ENCODE peak calls at places on chromosome 22, in ten cellular contexts. One of them, this sample, is unnamed.
A peak's percentile ranks its signal among the peaks of the same experiment; 100 is the strongest.

GRCh38 chr22:30506507-30506968 is 1.0 kb upstream of the SEC14L4 start:
- DNase-seq in activated CD4-positive, alpha-beta T cell treated with anti-CD3 and anti-CD28 coated beads for 48 hours: no peak
- DNase-seq in activated CD8-positive, alpha-beta memory T cell treated with anti-CD3 and anti-CD28 coated beads, Interleukin-2, amount 50 U/mL, for 48 hours: no peak
- DNase-seq in stimulated activated naive CD8-positive, alpha-beta T cell treated with anti-CD3 and anti-CD28 coated beads, Interleukin-15, Interleukin-2, amounts not matched to agents 100 U/mL and 50 U/mL, for 24 hours: no peak
- DNase-seq in mucosa of descending colon: no peak
- DNase-seq in HS-5: no peak
- DNase-seq in T-helper 1 cell: no peak
- DNase-seq in left ventricle myocardium inferior: no peak
- DNase-seq in T-cell: no peak
- DNase-seq in endothelial cell: no peak
- DNase-seq in this sample: no peak

GRCh38 chr22:50573491-50574382 is 4.5 kb downstream of the CPT1B start:
- DNase-seq in activated CD4-positive, alpha-beta T cell treated with anti-CD3 and anti-CD28 coated beads for 48 hours: no peak
- DNase-seq in activated CD8-positive, alpha-beta memory T cell treated with anti-CD3 and anti-CD28 coated beads, Interleukin-2, amount 50 U/mL, for 48 hours: no peak
- DNase-seq in stimulated activated naive CD8-positive, alpha-beta T cell treated with anti-CD3 and anti-CD28 coated beads, Interleukin-15, Interleukin-2, amounts not matched to agents 100 U/mL and 50 U/mL, for 24 hours: no peak
- DNase-seq in mucosa of descending colon: no peak
- DNase-seq in HS-5: no peak
- DNase-seq in T-helper 1 cell: no peak
- DNase-seq in left ventricle myocardium inferior: no peak
- DNase-seq in T-cell: no peak
- DNase-seq in endothelial cell: no peak
- DNase-seq in this sample: no peak

GRCh38 chr22:35739642-35740041 is 22.0 kb downstream of the APOL5 start:
- DNase-seq in activated CD4-positive, alpha-beta T cell treated with anti-CD3 and anti-CD28 coated beads for 48 hours: peak; percentile 8
- DNase-seq in activated CD8-positive, alpha-beta memory T cell treated with anti-CD3 and anti-CD28 coated beads, Interleukin-2, amount 50 U/mL, for 48 hours: no peak
- DNase-seq in stimulated activated naive CD8-positive, alpha-beta T cell treated with anti-CD3 and anti-CD28 coated beads, Interleukin-15, Interleukin-2, amounts not matched to agents 100 U/mL and 50 U/mL, for 24 hours: no peak
- DNase-seq in mucosa of descending colon: no peak
- DNase-seq in HS-5: no peak
- DNase-seq in T-helper 1 cell: no peak
- DNase-seq in left ventricle myocardium inferior: no peak
- DNase-seq in T-cell: no peak
- DNase-seq in endothelial cell: no peak
- DNase-seq in this sample: no peak

GRCh38 chr22:21032037-21032842 is at the start of gene SLC7A4:
- DNase-seq in activated CD4-positive, alpha-beta T cell treated with anti-CD3 and anti-CD28 coated beads for 48 hours: no peak
- DNase-seq in activated CD8-positive, alpha-beta memory T cell treated with anti-CD3 and anti-CD28 coated beads, Interleukin-2, amount 50 U/mL, for 48 hours: no peak
- DNase-seq in stimulated activated naive CD8-positive, alpha-beta T cell treated with anti-CD3 and anti-CD28 coated beads, Interleukin-15, Interleukin-2, amounts not matched to agents 100 U/mL and 50 U/mL, for 24 hours: no peak
- DNase-seq in mucosa of descending colon: peak; percentile 50
- DNase-seq in HS-5: no peak
- DNase-seq in T-helper 1 cell: no peak
- DNase-seq in left ventricle myocardium inferior: no peak
- DNase-seq in T-cell: no peak
- DNase-seq in endothelial cell: no peak
- DNase-seq in this sample: no peak

GRCh38 chr22:30857791-30858190 is 110.8 kb downstream of the MORC2 start:
- DNase-seq in activated CD4-positive, alpha-beta T cell treated with anti-CD3 and anti-CD28 coated beads for 48 hours: no peak
- DNase-seq in activated CD8-positive, alpha-beta memory T cell treated with anti-CD3 and anti-CD28 coated beads, Interleukin-2, amount 50 U/mL, for 48 hours: no peak
- DNase-seq in stimulated activated naive CD8-positive, alpha-beta T cell treated with anti-CD3 and anti-CD28 coated beads, Interleukin-15, Interleukin-2, amounts not matched to agents 100 U/mL and 50 U/mL, for 24 hours: no peak
- DNase-seq in mucosa of descending colon: no peak
- DNase-seq in HS-5: no peak
- DNase-seq in T-helper 1 cell: no peak
- DNase-seq in left ventricle myocardium inferior: no peak
- DNase-seq in T-cell: no peak
- DNase-seq in endothelial cell: no peak
- DNase-seq in this sample: no peak

GRCh38 chr22:32745251-32745995 is 56.1 kb upstream of the TIMP3 start:
- DNase-seq in activated CD4-positive, alpha-beta T cell treated with anti-CD3 and anti-CD28 coated beads for 48 hours: no peak
- DNase-seq in activated CD8-positive, alpha-beta memory T cell treated with anti-CD3 and anti-CD28 coated beads, Interleukin-2, amount 50 U/mL, for 48 hours: no peak
- DNase-seq in stimulated activated naive CD8-positive, alpha-beta T cell treated with anti-CD3 and anti-CD28 coated beads, Interleukin-15, Interleukin-2, amounts not matched to agents 100 U/mL and 50 U/mL, for 24 hours: no peak
- DNase-seq in mucosa of descending colon: peak; percentile 43
- DNase-seq in HS-5: no peak
- DNase-seq in T-helper 1 cell: no peak
- DNase-seq in left ventricle myocardium inferior: peak; percentile 74
- DNase-seq in T-cell: no peak
- DNase-seq in endothelial cell: peak; percentile 41
- DNase-seq in this sample: no peak

GRCh38 chr22:28005513-28005912 is 86.5 kb upstream of the PITPNB start:
- DNase-seq in activated CD4-positive, alpha-beta T cell treated with anti-CD3 and anti-CD28 coated beads for 48 hours: no peak
- DNase-seq in activated CD8-positive, alpha-beta memory T cell treated with anti-CD3 and anti-CD28 coated beads, Interleukin-2, amount 50 U/mL, for 48 hours: no peak
- DNase-seq in stimulated activated naive CD8-positive, alpha-beta T cell treated with anti-CD3 and anti-CD28 coated beads, Interleukin-15, Interleukin-2, amounts not matched to agents 100 U/mL and 50 U/mL, for 24 hours: no peak
- DNase-seq in mucosa of descending colon: no peak
- DNase-seq in HS-5: no peak
- DNase-seq in T-helper 1 cell: no peak
- DNase-seq in left ventricle myocardium inferior: peak; percentile 53
- DNase-seq in T-cell: no peak
- DNase-seq in endothelial cell: no peak
- DNase-seq in this sample: no peak

GRCh38 chr22:47333625-47334024 is 571.2 kb downstream of the TBC1D22A start:
- DNase-seq in activated CD4-positive, alpha-beta T cell treated with anti-CD3 and anti-CD28 coated beads for 48 hours: no peak
- DNase-seq in activated CD8-positive, alpha-beta memory T cell treated with anti-CD3 and anti-CD28 coated beads, Interleukin-2, amount 50 U/mL, for 48 hours: no peak
- DNase-seq in stimulated activated naive CD8-positive, alpha-beta T cell treated with anti-CD3 and anti-CD28 coated beads, Interleukin-15, Interleukin-2, amounts not matched to agents 100 U/mL and 50 U/mL, for 24 hours: no peak
- DNase-seq in mucosa of descending colon: no peak
- DNase-seq in HS-5: no peak
- DNase-seq in T-helper 1 cell: no peak
- DNase-seq in left ventricle myocardium inferior: no peak
- DNase-seq in T-cell: no peak
- DNase-seq in endothelial cell: no peak
- DNase-seq in this sample: no peak

GRCh38 chr22:41862530-41863266 is 29.8 kb downstream of the SREBF2 start:
- DNase-seq in activated CD4-positive, alpha-beta T cell treated with anti-CD3 and anti-CD28 coated beads for 48 hours: peak; percentile 79
- DNase-seq in activated CD8-positive, alpha-beta memory T cell treated with anti-CD3 and anti-CD28 coated beads, Interleukin-2, amount 50 U/mL, for 48 hours: peak; percentile 84
- DNase-seq in stimulated activated naive CD8-positive, alpha-beta T cell treated with anti-CD3 and anti-CD28 coated beads, Interleukin-15, Interleukin-2, amounts not matched to agents 100 U/mL and 50 U/mL, for 24 hours: peak; percentile 72
- DNase-seq in mucosa of descending colon: no peak
- DNase-seq in HS-5: no peak
- DNase-seq in T-helper 1 cell: no peak
- DNase-seq in left ventricle myocardium inferior: no peak
- DNase-seq in T-cell: no peak
- DNase-seq in endothelial cell: no peak
- DNase-seq in this sample: no peak

GRCh38 chr22:39514373-39514973 is 5.9 kb upstream of the ATF4 start:
- DNase-seq in activated CD4-positive, alpha-beta T cell treated with anti-CD3 and anti-CD28 coated beads for 48 hours: peak; percentile 65
- DNase-seq in activated CD8-positive, alpha-beta memory T cell treated with anti-CD3 and anti-CD28 coated beads, Interleukin-2, amount 50 U/mL, for 48 hours: peak; percentile 71
- DNase-seq in stimulated activated naive CD8-positive, alpha-beta T cell treated with anti-CD3 and anti-CD28 coated beads, Interleukin-15, Interleukin-2, amounts not matched to agents 100 U/mL and 50 U/mL, for 24 hours: peak; percentile 68
- DNase-seq in mucosa of descending colon: peak; percentile 72
- DNase-seq in HS-5: no peak
- DNase-seq in T-helper 1 cell: peak; percentile 51
- DNase-seq in left ventricle myocardium inferior: peak; percentile 62
- DNase-seq in T-cell: no peak
- DNase-seq in endothelial cell: peak; percentile 72
- DNase-seq in this sample: no peak

GRCh38 chr22:50447576-50448551 is 27.0 kb downstream of the SBF1 start:
- DNase-seq in activated CD4-positive, alpha-beta T cell treated with anti-CD3 and anti-CD28 coated beads for 48 hours: no peak
- DNase-seq in activated CD8-positive, alpha-beta memory T cell treated with anti-CD3 and anti-CD28 coated beads, Interleukin-2, amount 50 U/mL, for 48 hours: no peak
- DNase-seq in stimulated activated naive CD8-positive, alpha-beta T cell treated with anti-CD3 and anti-CD28 coated beads, Interleukin-15, Interleukin-2, amounts not matched to agents 100 U/mL and 50 U/mL, for 24 hours: no peak
- DNase-seq in mucosa of descending colon: no peak
- DNase-seq in HS-5: no peak
- DNase-seq in T-helper 1 cell: no peak
- DNase-seq in left ventricle myocardium inferior: no peak
- DNase-seq in T-cell: no peak
- DNase-seq in endothelial cell: no peak
- DNase-seq in this sample: no peak

GRCh38 chr22:37817705-37818311 is 5.4 kb upstream of the GALR3 start:
- DNase-seq in activated CD4-positive, alpha-beta T cell treated with anti-CD3 and anti-CD28 coated beads for 48 hours: peak; percentile 89
- DNase-seq in activated CD8-positive, alpha-beta memory T cell treated with anti-CD3 and anti-CD28 coated beads, Interleukin-2, amount 50 U/mL, for 48 hours: peak; percentile 97
- DNase-seq in stimulated activated naive CD8-positive, alpha-beta T cell treated with anti-CD3 and anti-CD28 coated beads, Interleukin-15, Interleukin-2, amounts not matched to agents 100 U/mL and 50 U/mL, for 24 hours: peak; percentile 92
- DNase-seq in mucosa of descending colon: peak; percentile 93
- DNase-seq in HS-5: no peak
- DNase-seq in T-helper 1 cell: peak; percentile 75
- DNase-seq in left ventricle myocardium inferior: peak; percentile 82
- DNase-seq in T-cell: peak; percentile 64
- DNase-seq in endothelial cell: peak; percentile 94
- DNase-seq in this sample: peak; percentile 72

GRCh38 chr22:29580200-29580810 is 608 bp downstream of the NIPSNAP1 start:
- DNase-seq in activated CD4-positive, alpha-beta T cell treated with anti-CD3 and anti-CD28 coated beads for 48 hours: no peak
- DNase-seq in activated CD8-positive, alpha-beta memory T cell treated with anti-CD3 and anti-CD28 coated beads, Interleukin-2, amount 50 U/mL, for 48 hours: peak; percentile 60
- DNase-seq in stimulated activated naive CD8-positive, alpha-beta T cell treated with anti-CD3 and anti-CD28 coated beads, Interleukin-15, Interleukin-2, amounts not matched to agents 100 U/mL and 50 U/mL, for 24 hours: peak; percentile 19
- DNase-seq in mucosa of descending colon: peak; percentile 53
- DNase-seq in HS-5: no peak
- DNase-seq in T-helper 1 cell: no peak
- DNase-seq in left ventricle myocardium inferior: no peak
- DNase-seq in T-cell: no peak
- DNase-seq in endothelial cell: peak; percentile 10
- DNase-seq in this sample: no peak

GRCh38 chr22:39956932-39957664 is 3.1 kb upstream of the TMA7B start:
- DNase-seq in activated CD4-positive, alpha-beta T cell treated with anti-CD3 and anti-CD28 coated beads for 48 hours: no peak
- DNase-seq in activated CD8-positive, alpha-beta memory T cell treated with anti-CD3 and anti-CD28 coated beads, Interleukin-2, amount 50 U/mL, for 48 hours: no peak
- DNase-seq in stimulated activated naive CD8-positive, alpha-beta T cell treated with anti-CD3 and anti-CD28 coated beads, Interleukin-15, Interleukin-2, amounts not matched to agents 100 U/mL and 50 U/mL, for 24 hours: no peak
- DNase-seq in mucosa of descending colon: no peak
- DNase-seq in HS-5: no peak
- DNase-seq in T-helper 1 cell: no peak
- DNase-seq in left ventricle myocardium inferior: no peak
- DNase-seq in T-cell: no peak
- DNase-seq in endothelial cell: no peak
- DNase-seq in this sample: no peak

GRCh38 chr22:23263651-23264555 is 83.6 kb downstream of the BCR start:
- DNase-seq in activated CD4-positive, alpha-beta T cell treated with anti-CD3 and anti-CD28 coated beads for 48 hours: peak; percentile 37
- DNase-seq in activated CD8-positive, alpha-beta memory T cell treated with anti-CD3 and anti-CD28 coated beads, Interleukin-2, amount 50 U/mL, for 48 hours: no peak
- DNase-seq in stimulated activated naive CD8-positive, alpha-beta T cell treated with anti-CD3 and anti-CD28 coated beads, Interleukin-15, Interleukin-2, amounts not matched to agents 100 U/mL and 50 U/mL, for 24 hours: peak; percentile 42
- DNase-seq in mucosa of descending colon: no peak
- DNase-seq in HS-5: no peak
- DNase-seq in T-helper 1 cell: peak; percentile 27
- DNase-seq in left ventricle myocardium inferior: no peak
- DNase-seq in T-cell: peak; percentile 48
- DNase-seq in endothelial cell: no peak
- DNase-seq in this sample: peak; percentile 13

GRCh38 chr22:29811377-29811776 is 26.7 kb downstream of the ASCC2 start:
- DNase-seq in activated CD4-positive, alpha-beta T cell treated with anti-CD3 and anti-CD28 coated beads for 48 hours: no peak
- DNase-seq in activated CD8-positive, alpha-beta memory T cell treated with anti-CD3 and anti-CD28 coated beads, Interleukin-2, amount 50 U/mL, for 48 hours: no peak
- DNase-seq in stimulated activated naive CD8-positive, alpha-beta T cell treated with anti-CD3 and anti-CD28 coated beads, Interleukin-15, Interleukin-2, amounts not matched to agents 100 U/mL and 50 U/mL, for 24 hours: no peak
- DNase-seq in mucosa of descending colon: peak; percentile 79
- DNase-seq in HS-5: no peak
- DNase-seq in T-helper 1 cell: no peak
- DNase-seq in left ventricle myocardium inferior: no peak
- DNase-seq in T-cell: no peak
- DNase-seq in endothelial cell: no peak
- DNase-seq in this sample: no peak

GRCh38 chr22:33539902-33540751 is 380.1 kb downstream of the LARGE1 start:
- DNase-seq in activated CD4-positive, alpha-beta T cell treated with anti-CD3 and anti-CD28 coated beads for 48 hours: no peak
- DNase-seq in activated CD8-positive, alpha-beta memory T cell treated with anti-CD3 and anti-CD28 coated beads, Interleukin-2, amount 50 U/mL, for 48 hours: no peak
- DNase-seq in stimulated activated naive CD8-positive, alpha-beta T cell treated with anti-CD3 and anti-CD28 coated beads, Interleukin-15, Interleukin-2, amounts not matched to agents 100 U/mL and 50 U/mL, for 24 hours: no peak
- DNase-seq in mucosa of descending colon: peak; percentile 71
- DNase-seq in HS-5: no peak
- DNase-seq in T-helper 1 cell: no peak
- DNase-seq in left ventricle myocardium inferior: peak; percentile 58
- DNase-seq in T-cell: no peak
- DNase-seq in endothelial cell: no peak
- DNase-seq in this sample: no peak

GRCh38 chr22:29799217-29799680 is 32.1 kb downstream of the UQCR10 start:
- DNase-seq in activated CD4-positive, alpha-beta T cell treated with anti-CD3 and anti-CD28 coated beads for 48 hours: no peak
- DNase-seq in activated CD8-positive, alpha-beta memory T cell treated with anti-CD3 and anti-CD28 coated beads, Interleukin-2, amount 50 U/mL, for 48 hours: no peak
- DNase-seq in stimulated activated naive CD8-positive, alpha-beta T cell treated with anti-CD3 and anti-CD28 coated beads, Interleukin-15, Interleukin-2, amounts not matched to agents 100 U/mL and 50 U/mL, for 24 hours: no peak
- DNase-seq in mucosa of descending colon: peak; percentile 54
- DNase-seq in HS-5: peak; percentile 85
- DNase-seq in T-helper 1 cell: no peak
- DNase-seq in left ventricle myocardium inferior: peak; percentile 88
- DNase-seq in T-cell: no peak
- DNase-seq in endothelial cell: no peak
- DNase-seq in this sample: no peak

GRCh38 chr22:28316014-28316413 is 363.6 kb downstream of the TTC28 start:
- DNase-seq in activated CD4-positive, alpha-beta T cell treated with anti-CD3 and anti-CD28 coated beads for 48 hours: no peak
- DNase-seq in activated CD8-positive, alpha-beta memory T cell treated with anti-CD3 and anti-CD28 coated beads, Interleukin-2, amount 50 U/mL, for 48 hours: no peak
- DNase-seq in stimulated activated naive CD8-positive, alpha-beta T cell treated with anti-CD3 and anti-CD28 coated beads, Interleukin-15, Interleukin-2, amounts not matched to agents 100 U/mL and 50 U/mL, for 24 hours: no peak
- DNase-seq in mucosa of descending colon: no peak
- DNase-seq in HS-5: no peak
- DNase-seq in T-helper 1 cell: no peak
- DNase-seq in left ventricle myocardium inferior: no peak
- DNase-seq in T-cell: no peak
- DNase-seq in endothelial cell: no peak
- DNase-seq in this sample: no peak

GRCh38 chr22:12601870-12602779 is 2925.9 kb upstream of the OR11H1 start:
- DNase-seq in activated CD4-positive, alpha-beta T cell treated with anti-CD3 and anti-CD28 coated beads for 48 hours: no peak
- DNase-seq in activated CD8-positive, alpha-beta memory T cell treated with anti-CD3 and anti-CD28 coated beads, Interleukin-2, amount 50 U/mL, for 48 hours: peak; percentile 51
- DNase-seq in stimulated activated naive CD8-positive, alpha-beta T cell treated with anti-CD3 and anti-CD28 coated beads, Interleukin-15, Interleukin-2, amounts not matched to agents 100 U/mL and 50 U/mL, for 24 hours: no peak
- DNase-seq in mucosa of descending colon: peak; percentile 38
- DNase-seq in HS-5: no peak
- DNase-seq in T-helper 1 cell: no peak
- DNase-seq in left ventricle myocardium inferior: peak; percentile 19
- DNase-seq in T-cell: no peak
- DNase-seq in endothelial cell: no peak
- DNase-seq in this sample: no peak

GRCh38 chr22:46660604-46661201 is 40.5 kb downstream of the GRAMD4 start:
- DNase-seq in activated CD4-positive, alpha-beta T cell treated with anti-CD3 and anti-CD28 coated beads for 48 hours: no peak
- DNase-seq in activated CD8-positive, alpha-beta memory T cell treated with anti-CD3 and anti-CD28 coated beads, Interleukin-2, amount 50 U/mL, for 48 hours: no peak
- DNase-seq in stimulated activated naive CD8-positive, alpha-beta T cell treated with anti-CD3 and anti-CD28 coated beads, Interleukin-15, Interleukin-2, amounts not matched to agents 100 U/mL and 50 U/mL, for 24 hours: no peak
- DNase-seq in mucosa of descending colon: peak; percentile 79
- DNase-seq in HS-5: no peak
- DNase-seq in T-helper 1 cell: no peak
- DNase-seq in left ventricle myocardium inferior: no peak
- DNase-seq in T-cell: no peak
- DNase-seq in endothelial cell: no peak
- DNase-seq in this sample: peak; percentile 19

GRCh38 chr22:28950567-28951411 is 67.4 kb downstream of the ZNRF3 start:
- DNase-seq in activated CD4-positive, alpha-beta T cell treated with anti-CD3 and anti-CD28 coated beads for 48 hours: no peak
- DNase-seq in activated CD8-positive, alpha-beta memory T cell treated with anti-CD3 and anti-CD28 coated beads, Interleukin-2, amount 50 U/mL, for 48 hours: no peak
- DNase-seq in stimulated activated naive CD8-positive, alpha-beta T cell treated with anti-CD3 and anti-CD28 coated beads, Interleukin-15, Interleukin-2, amounts not matched to agents 100 U/mL and 50 U/mL, for 24 hours: no peak
- DNase-seq in mucosa of descending colon: no peak
- DNase-seq in HS-5: no peak
- DNase-seq in T-helper 1 cell: no peak
- DNase-seq in left ventricle myocardium inferior: no peak
- DNase-seq in T-cell: no peak
- DNase-seq in endothelial cell: no peak
- DNase-seq in this sample: no peak

GRCh38 chr22:44587911-44588310 is 89.9 kb upstream of the RTL6 start:
- DNase-seq in activated CD4-positive, alpha-beta T cell treated with anti-CD3 and anti-CD28 coated beads for 48 hours: no peak
- DNase-seq in activated CD8-positive, alpha-beta memory T cell treated with anti-CD3 and anti-CD28 coated beads, Interleukin-2, amount 50 U/mL, for 48 hours: no peak
- DNase-seq in stimulated activated naive CD8-positive, alpha-beta T cell treated with anti-CD3 and anti-CD28 coated beads, Interleukin-15, Interleukin-2, amounts not matched to agents 100 U/mL and 50 U/mL, for 24 hours: no peak
- DNase-seq in mucosa of descending colon: no peak
- DNase-seq in HS-5: no peak
- DNase-seq in T-helper 1 cell: no peak
- DNase-seq in left ventricle myocardium inferior: no peak
- DNase-seq in T-cell: no peak
- DNase-seq in endothelial cell: no peak
- DNase-seq in this sample: no peak

GRCh38 chr22:36839356-36840073 is 21.3 kb upstream of the NCF4 start:
- DNase-seq in activated CD4-positive, alpha-beta T cell treated with anti-CD3 and anti-CD28 coated beads for 48 hours: no peak
- DNase-seq in activated CD8-positive, alpha-beta memory T cell treated with anti-CD3 and anti-CD28 coated beads, Interleukin-2, amount 50 U/mL, for 48 hours: no peak
- DNase-seq in stimulated activated naive CD8-positive, alpha-beta T cell treated with anti-CD3 and anti-CD28 coated beads, Interleukin-15, Interleukin-2, amounts not matched to agents 100 U/mL and 50 U/mL, for 24 hours: no peak
- DNase-seq in mucosa of descending colon: no peak
- DNase-seq in HS-5: peak; percentile 73
- DNase-seq in T-helper 1 cell: no peak
- DNase-seq in left ventricle myocardium inferior: no peak
- DNase-seq in T-cell: no peak
- DNase-seq in endothelial cell: no peak
- DNase-seq in this sample: no peak

GRCh38 chr22:39278040-39278439 is 33.3 kb upstream of the PDGFB start:
- DNase-seq in activated CD4-positive, alpha-beta T cell treated with anti-CD3 and anti-CD28 coated beads for 48 hours: no peak
- DNase-seq in activated CD8-positive, alpha-beta memory T cell treated with anti-CD3 and anti-CD28 coated beads, Interleukin-2, amount 50 U/mL, for 48 hours: no peak
- DNase-seq in stimulated activated naive CD8-positive, alpha-beta T cell treated with anti-CD3 and anti-CD28 coated beads, Interleukin-15, Interleukin-2, amounts not matched to agents 100 U/mL and 50 U/mL, for 24 hours: no peak
- DNase-seq in mucosa of descending colon: no peak
- DNase-seq in HS-5: no peak
- DNase-seq in T-helper 1 cell: no peak
- DNase-seq in left ventricle myocardium inferior: peak; percentile 64
- DNase-seq in T-cell: no peak
- DNase-seq in endothelial cell: no peak
- DNase-seq in this sample: no peak

GRCh38 chr22:38674888-38675287 is 6.9 kb upstream of the TOMM22 start:
- DNase-seq in activated CD4-positive, alpha-beta T cell treated with anti-CD3 and anti-CD28 coated beads for 48 hours: no peak
- DNase-seq in activated CD8-positive, alpha-beta memory T cell treated with anti-CD3 and anti-CD28 coated beads, Interleukin-2, amount 50 U/mL, for 48 hours: no peak
- DNase-seq in stimulated activated naive CD8-positive, alpha-beta T cell treated with anti-CD3 and anti-CD28 coated beads, Interleukin-15, Interleukin-2, amounts not matched to agents 100 U/mL and 50 U/mL, for 24 hours: no peak
- DNase-seq in mucosa of descending colon: no peak
- DNase-seq in HS-5: no peak
- DNase-seq in T-helper 1 cell: no peak
- DNase-seq in left ventricle myocardium inferior: no peak
- DNase-seq in T-cell: no peak
- DNase-seq in endothelial cell: no peak
- DNase-seq in this sample: no peak

GRCh38 chr22:49724893-49725489 is 102.7 kb downstream of the BRD1 start:
- DNase-seq in activated CD4-positive, alpha-beta T cell treated with anti-CD3 and anti-CD28 coated beads for 48 hours: peak; percentile 84
- DNase-seq in activated CD8-positive, alpha-beta memory T cell treated with anti-CD3 and anti-CD28 coated beads, Interleukin-2, amount 50 U/mL, for 48 hours: peak; percentile 88
- DNase-seq in stimulated activated naive CD8-positive, alpha-beta T cell treated with anti-CD3 and anti-CD28 coated beads, Interleukin-15, Interleukin-2, amounts not matched to agents 100 U/mL and 50 U/mL, for 24 hours: peak; percentile 84
- DNase-seq in mucosa of descending colon: peak; percentile 73
- DNase-seq in HS-5: no peak
- DNase-seq in T-helper 1 cell: peak; percentile 54
- DNase-seq in left ventricle myocardium inferior: peak; percentile 46
- DNase-seq in T-cell: peak; percentile 19
- DNase-seq in endothelial cell: peak; percentile 92
- DNase-seq in this sample: peak; percentile 50

GRCh38 chr22:27632451-27633295 is 168.9 kb downstream of the MN1 start:
- DNase-seq in activated CD4-positive, alpha-beta T cell treated with anti-CD3 and anti-CD28 coated beads for 48 hours: no peak
- DNase-seq in activated CD8-positive, alpha-beta memory T cell treated with anti-CD3 and anti-CD28 coated beads, Interleukin-2, amount 50 U/mL, for 48 hours: no peak
- DNase-seq in stimulated activated naive CD8-positive, alpha-beta T cell treated with anti-CD3 and anti-CD28 coated beads, Interleukin-15, Interleukin-2, amounts not matched to agents 100 U/mL and 50 U/mL, for 24 hours: no peak
- DNase-seq in mucosa of descending colon: no peak
- DNase-seq in HS-5: no peak
- DNase-seq in T-helper 1 cell: no peak
- DNase-seq in left ventricle myocardium inferior: peak; percentile 75
- DNase-seq in T-cell: no peak
- DNase-seq in endothelial cell: no peak
- DNase-seq in this sample: no peak